ENCODE peak calls at places on chromosome 11, in four cellular contexts. O is MM.1S, R is PC-3, S is GM12865. W is an unnamed sample.

GRCh38 chr11:38460901-38461300 is 1862.9 kb upstream of the RAG2 start:
- DNase-seq in S (no peak), O (no peak), R (peak; percentile 88), W (no peak)

GRCh38 chr11:101686514-101686913 is 102.7 kb upstream of the TRPC6 start:
- DNase-seq in S (no peak), O (no peak), R (peak; percentile 98), W (no peak)

GRCh38 chr11:135073444-135073843 is 661.4 kb upstream of the B3GAT1 start:
- DNase-seq in R (no peak), S (no peak), O (no peak), W (no peak)

GRCh38 chr11:79081441-79082124 is 359.2 kb downstream of the TENM4 start:
- DNase-seq in S (peak; percentile 20), O (no peak), R (no peak), W (no peak)

GRCh38 chr11:69004411-69005182 is 8.4 kb downstream of the MRGPRF start:
- DNase-seq in O (no peak), R (no peak), S (peak; percentile 34), W (no peak)

GRCh38 chr11:90330632-90331031 is 107.8 kb upstream of the CHORDC1 start:
- DNase-seq in O (no peak), R (no peak), S (no peak), W (no peak)

GRCh38 chr11:26849009-26849408 is 127.1 kb upstream of the SLC5A12 start:
- DNase-seq in R (no peak), S (no peak), O (no peak), W (no peak)

GRCh38 chr11:61472282-61472681 is 36.3 kb upstream of the LRRC10B start:
- DNase-seq in R (no peak), O (no peak), S (no peak), W (no peak)

GRCh38 chr11:95768521-95768920 is 21.1 kb downstream of the FAM76B start:
- DNase-seq in R (no peak), S (no peak), O (no peak), W (no peak)

GRCh38 chr11:75468534-75469340 is 35.7 kb upstream of the KLHL35 start:
- DNase-seq in O (no peak), R (no peak), S (no peak), W (no peak)

GRCh38 chr11:15189646-15190365 is 75.1 kb downstream of the INSC start:
- DNase-seq in O (no peak), S (no peak), R (no peak), W (no peak)

GRCh38 chr11:119979716-119980115 is 158.2 kb downstream of the TRIM29 start:
- DNase-seq in R (no peak), O (no peak), S (no peak), W (no peak)

GRCh38 chr11:34358258-34358665 is 452 bp upstream of the ABTB2 start:
- DNase-seq in S (no peak), O (no peak), R (peak; percentile 79), W (no peak)

GRCh38 chr11:60753309-60753708 is 3.4 kb upstream of the MS4A15 start:
- DNase-seq in R (no peak), O (no peak), S (no peak), W (no peak)

GRCh38 chr11:27207025-27207650 is 155.9 kb downstream of the CCDC34 start:
- DNase-seq in S (no peak), R (peak; percentile 45), O (no peak), W (no peak)

GRCh38 chr11:33207408-33207985 is 46.2 kb upstream of the CSTF3 start:
- DNase-seq in R (no peak), S (no peak), O (no peak), W (no peak)

GRCh38 chr11:1882265-1883238 is 9.1 kb downstream of the PRR33 start:
- DNase-seq in S (peak; percentile 82), O (peak; percentile 48), R (peak; percentile 77), W (peak; percentile 80)

GRCh38 chr11:32918427-32918826 is 25.8 kb downstream of the QSER1 start:
- DNase-seq in O (no peak), R (peak; percentile 48), S (no peak), W (no peak)

GRCh38 chr11:118224512-118225180 is at the start of gene JAML:
- DNase-seq in O (no peak), S (peak; percentile 77), R (no peak), W (peak; percentile 81)

GRCh38 chr11:99960536-99960935 is 726.6 kb upstream of the ARHGAP42 start:
- DNase-seq in S (no peak), R (no peak), O (no peak), W (no peak)

GRCh38 chr11:85626496-85626895 is 648 bp downstream of the DLG2 start:
- DNase-seq in O (no peak), S (no peak), R (peak; percentile 22), W (no peak)

GRCh38 chr11:120527111-120527748 is 15.7 kb downstream of the GRIK4 start:
- DNase-seq in R (no peak), S (no peak), O (peak; percentile 56), W (no peak)

GRCh38 chr11:69018924-69019323 is 5.9 kb upstream of the MRGPRF start:
- DNase-seq in O (no peak), S (no peak), R (no peak), W (no peak)

DNA sequence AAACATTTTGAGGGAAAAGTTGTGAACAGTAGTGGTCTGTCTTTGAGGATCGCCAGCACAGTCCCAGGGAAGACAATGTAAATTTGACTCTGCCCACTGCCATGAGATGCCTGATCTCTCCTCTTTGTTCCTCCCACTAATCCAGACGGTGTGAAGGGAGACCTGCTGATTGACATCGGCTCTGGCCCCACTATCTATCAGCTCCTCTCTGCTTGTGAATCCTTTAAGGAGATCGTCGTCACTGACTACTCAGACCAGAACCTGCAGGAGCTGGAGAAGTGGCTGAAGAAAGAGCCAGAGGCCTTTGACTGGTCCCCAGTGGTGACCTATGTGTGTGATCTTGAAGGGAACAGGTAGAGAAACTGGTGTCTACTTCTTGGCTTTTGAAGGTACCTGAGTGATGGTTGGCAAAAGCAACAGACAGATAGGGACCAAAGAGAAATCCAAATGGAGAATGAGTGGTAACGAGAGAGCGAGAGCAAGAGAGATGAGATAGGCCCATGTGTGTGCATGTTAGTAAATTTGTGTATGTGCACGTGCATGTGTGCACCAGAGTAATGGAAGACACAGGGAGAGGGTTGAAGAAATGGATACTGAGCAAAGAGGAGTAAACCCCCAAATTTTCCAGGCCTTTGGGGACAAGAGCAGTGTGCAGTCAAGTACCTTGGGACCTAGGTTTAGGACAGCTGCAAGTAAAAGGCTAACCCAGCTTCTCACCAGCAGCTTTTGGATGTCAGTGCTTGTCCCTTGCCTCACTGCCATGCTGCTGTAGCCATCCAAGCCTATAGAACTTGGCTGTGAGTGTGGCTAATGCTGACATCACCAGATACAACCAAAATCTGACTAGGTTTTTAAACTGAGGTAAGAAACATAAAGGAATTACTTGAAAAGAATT is 1.9 kb downstream of the NNMT start:
- DNase-seq in R (no peak), S (no peak), O (no peak), W (no peak)
- H3K4me3 ChIP-seq in R (no peak overlapping the region), S (no peak overlapping the region), O (no peak overlapping the region), W (no peak overlapping the region)

DNA sequence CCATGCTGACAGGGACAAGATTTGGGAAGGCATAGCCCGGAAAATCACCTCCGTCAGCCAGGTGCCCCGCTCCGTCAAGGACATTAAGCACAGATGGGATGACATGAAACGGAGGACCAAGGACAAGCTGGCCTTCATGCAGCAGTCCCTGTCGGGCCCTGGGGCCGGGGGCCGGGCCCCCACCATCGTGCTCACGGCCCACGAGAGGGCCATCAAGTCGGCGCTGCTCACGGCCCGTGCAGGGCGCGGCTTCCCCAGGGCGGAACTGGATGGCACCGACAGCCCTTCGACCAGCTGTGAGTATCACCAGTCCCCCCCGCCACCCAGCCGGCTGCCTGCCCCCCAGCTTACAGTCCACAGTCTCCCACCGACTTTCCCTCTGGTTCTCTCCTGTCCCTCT is 62.6 kb downstream of the PRDM11 start:
- DNase-seq in R (no peak), S (no peak), O (no peak), W (no peak)
- H3K4me3 ChIP-seq in R (no peak overlapping the region), S (no peak overlapping the region), O (no peak overlapping the region), W (no peak overlapping the region)

DNA sequence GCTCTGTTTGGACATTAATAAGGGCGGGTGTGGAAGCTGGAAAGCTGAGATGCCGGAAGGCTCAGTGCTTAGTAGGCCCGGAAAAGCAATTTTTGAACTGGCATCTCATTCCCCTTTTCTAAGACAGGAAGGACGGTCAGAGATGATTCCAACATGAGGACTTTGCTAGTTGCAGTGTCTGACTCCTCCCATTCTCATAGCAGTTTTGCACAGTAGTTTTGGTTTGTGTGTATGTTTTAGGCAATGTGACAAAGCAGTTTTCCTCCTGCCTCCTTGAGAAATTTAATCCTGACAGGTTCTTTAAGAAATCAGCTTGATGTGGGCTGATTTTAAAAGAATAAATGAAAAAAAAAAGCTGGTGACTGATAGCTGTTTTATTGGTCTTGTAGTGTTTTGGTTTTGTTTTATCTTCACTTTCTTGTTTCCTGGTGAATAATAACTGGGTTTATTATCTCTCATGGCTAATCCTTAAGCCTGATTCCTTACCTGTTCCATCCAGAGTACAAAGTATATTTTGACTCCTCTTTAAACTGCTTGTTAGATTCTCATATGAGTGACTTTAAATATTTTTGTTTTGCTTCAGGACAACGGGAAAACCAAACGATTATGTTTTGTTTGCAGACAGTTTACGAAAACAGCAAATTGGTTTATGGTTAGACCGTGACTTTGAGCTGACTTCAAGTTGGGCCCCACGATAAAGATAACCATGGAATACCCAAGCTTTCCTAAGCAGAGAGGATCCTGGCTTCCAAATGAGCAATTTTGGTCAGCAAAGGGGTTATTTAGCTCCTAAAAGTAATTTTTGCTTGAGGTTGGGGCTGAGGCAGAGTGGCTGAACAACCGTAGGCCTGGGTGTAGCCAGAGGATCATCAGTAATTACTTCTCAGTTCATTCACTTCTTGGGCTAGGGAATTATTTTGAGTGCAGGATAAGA is 3.4 kb downstream of the PTPRJ start:
- DNase-seq in O (peak; percentile 32), S (no peak), R (peak; percentile 67), W (no peak)
- H3K4me3 ChIP-seq in O (no peak overlapping the region), S (no peak overlapping the region), R (peak overlapping the region; percentile 38), W (peak overlapping the region; percentile 23)

GRCh38 chr11:637593-638507 is 781 bp downstream of the DRD4 start:
- DNase-seq in O (no peak), R (no peak), S (no peak), W (no peak)
- H3K4me3 ChIP-seq in O (no peak overlapping the region), R (no peak overlapping the region), S (no peak overlapping the region), W (no peak overlapping the region)

DNA sequence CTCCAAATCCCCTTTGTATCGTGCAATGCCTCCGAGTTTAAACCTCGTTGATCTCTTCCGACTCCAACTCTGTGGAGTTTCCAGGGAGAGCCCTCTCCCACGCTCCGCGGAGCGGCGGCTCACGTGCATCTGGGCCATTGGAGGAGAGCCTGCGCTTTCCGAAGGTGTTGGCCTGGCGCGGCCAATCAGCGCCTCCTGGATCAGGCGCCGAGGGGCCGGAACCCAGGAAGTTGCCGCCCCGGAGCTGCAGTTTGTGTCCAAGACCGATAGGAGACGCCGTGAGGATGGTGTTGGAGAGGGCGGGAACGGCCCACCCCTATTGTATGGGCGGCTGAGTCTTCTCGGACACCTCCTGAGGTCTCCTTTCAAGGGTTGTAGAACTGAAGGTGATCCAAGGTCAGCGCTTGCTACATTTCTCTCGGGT is 1.6 kb downstream of the ADAMTS15 start:
- DNase-seq in R (no peak), S (no peak), O (no peak), W (no peak)
- H3K4me3 ChIP-seq in R (peak overlapping the region; percentile 94), S (no peak overlapping the region), O (no peak overlapping the region), W (no peak overlapping the region)

DNA sequence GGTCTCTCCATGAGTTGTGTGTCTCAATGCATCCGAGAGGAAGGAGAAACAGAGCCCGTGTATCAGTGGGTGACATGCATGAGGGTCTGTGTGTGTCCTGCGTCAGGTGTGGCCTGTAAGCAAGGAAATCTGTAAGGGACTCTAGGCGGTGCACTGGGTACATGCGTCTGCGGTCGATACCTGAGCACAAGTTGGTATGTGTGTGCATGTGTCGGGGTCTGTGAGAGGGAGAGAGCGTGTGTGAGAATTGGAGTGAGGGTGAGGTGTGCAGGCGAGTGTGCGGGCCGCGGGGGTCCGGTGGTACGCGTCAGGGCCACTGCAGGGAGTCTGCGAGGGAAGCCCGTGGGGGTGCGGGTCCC is 503 bp downstream of the CDC42BPG start:
- DNase-seq in S (no peak), R (peak; percentile 41), O (no peak), W (no peak)
- H3K4me3 ChIP-seq in S (no peak overlapping the region), R (peak overlapping the region; percentile 83), O (peak overlapping the region; percentile 78), W (peak overlapping the region; percentile 50)

GRCh38 chr11:132942611-132943324 is 589.5 kb downstream of the OPCML start:
- DNase-seq in R (no peak), O (no peak), S (no peak), W (no peak)
- H3K4me3 ChIP-seq in R (no peak overlapping the region), O (no peak overlapping the region), S (no peak overlapping the region), W (no peak overlapping the region)

W was measured in naive thymus-derived CD4-positive, alpha-beta T cell.